ENCODE peak calls at places on chromosomes 13 and 19, in six cellular contexts. One of them, this sample, is unnamed.

GRCh38 chr19:33063356-33064116 is 1.2 kb downstream of the RHPN2 start:
- DNase-seq in transverse colon: peak; percentile 78
- DNase-seq in Karpas-422: peak; percentile 56
- DNase-seq in SJCRH30: peak; percentile 49
- DNase-seq in lower lobe of right lung: peak; percentile 47
- DNase-seq in pancreas: peak; percentile 29
- DNase-seq in this sample: peak; percentile 47

GRCh38 chr19:41871573-41872383 is 5.3 kb upstream of the CD79A start:
- DNase-seq in SJCRH30: no peak
- DNase-seq in transverse colon: peak; percentile 78
- DNase-seq in Karpas-422: peak; percentile 62
- DNase-seq in pancreas: no peak
- DNase-seq in lower lobe of right lung: peak; percentile 62
- DNase-seq in this sample: no peak

GRCh38 chr13:41465215-41465907 is 8.0 kb downstream of the RGCC start:
- DNase-seq in Karpas-422: no peak
- DNase-seq in SJCRH30: peak; percentile 8
- DNase-seq in lower lobe of right lung: peak; percentile 71
- DNase-seq in pancreas: no peak
- DNase-seq in transverse colon: peak; percentile 70
- DNase-seq in this sample: peak; percentile 17

GRCh38 chr13:104522235-104523072 is 1456.2 kb upstream of the SLC10A2 start:
- DNase-seq in pancreas: no peak
- DNase-seq in transverse colon: no peak
- DNase-seq in Karpas-422: no peak
- DNase-seq in lower lobe of right lung: no peak
- DNase-seq in SJCRH30: no peak
- DNase-seq in this sample: no peak

GRCh38 chr19:14089412-14089661 is 1.2 kb downstream of the SAMD1 start:
- DNase-seq in SJCRH30: no peak
- DNase-seq in transverse colon: no peak
- DNase-seq in pancreas: no peak
- DNase-seq in Karpas-422: peak; percentile 68
- DNase-seq in lower lobe of right lung: no peak
- DNase-seq in this sample: no peak

GRCh38 chr13:114095486-114095885 is 36.9 kb downstream of the RASA3 start:
- DNase-seq in lower lobe of right lung: no peak
- DNase-seq in SJCRH30: no peak
- DNase-seq in pancreas: no peak
- DNase-seq in Karpas-422: no peak
- DNase-seq in transverse colon: no peak
- DNase-seq in this sample: no peak

GRCh38 chr13:67119481-67119883 is 110.7 kb downstream of the PCDH9 start:
- DNase-seq in lower lobe of right lung: no peak
- DNase-seq in Karpas-422: no peak
- DNase-seq in SJCRH30: peak; percentile 37
- DNase-seq in pancreas: no peak
- DNase-seq in transverse colon: no peak
- DNase-seq in this sample: no peak

GRCh38 chr13:20823071-20823470 is 49.3 kb upstream of the EEF1AKMT1 start:
- DNase-seq in lower lobe of right lung: no peak
- DNase-seq in transverse colon: no peak
- DNase-seq in Karpas-422: no peak
- DNase-seq in SJCRH30: no peak
- DNase-seq in pancreas: no peak
- DNase-seq in this sample: no peak

GRCh38 chr13:59425211-59425721 is 738.5 kb downstream of the DIAPH3 start:
- DNase-seq in lower lobe of right lung: no peak
- DNase-seq in SJCRH30: no peak
- DNase-seq in pancreas: no peak
- DNase-seq in transverse colon: no peak
- DNase-seq in Karpas-422: no peak
- DNase-seq in this sample: no peak

GRCh38 chr13:85366759-85367417 is 432.3 kb downstream of the SLITRK6 start:
- DNase-seq in Karpas-422: no peak
- DNase-seq in SJCRH30: peak; percentile 16
- DNase-seq in transverse colon: no peak
- DNase-seq in lower lobe of right lung: no peak
- DNase-seq in pancreas: no peak
- DNase-seq in this sample: no peak

GRCh38 chr19:46849610-46850009 is 1.0 kb downstream of the AP2S1 start:
- DNase-seq in SJCRH30: peak; percentile 17
- DNase-seq in lower lobe of right lung: no peak
- DNase-seq in Karpas-422: no peak
- DNase-seq in pancreas: no peak
- DNase-seq in transverse colon: no peak
- DNase-seq in this sample: no peak

GRCh38 chr13:97798836-97799235 is 154.6 kb upstream of the IPO5 start:
- DNase-seq in transverse colon: no peak
- DNase-seq in pancreas: no peak
- DNase-seq in SJCRH30: no peak
- DNase-seq in lower lobe of right lung: no peak
- DNase-seq in Karpas-422: no peak
- DNase-seq in this sample: no peak

GRCh38 chr19:16066611-16067104 is 9.6 kb upstream of the TPM4 start:
- DNase-seq in transverse colon: peak; percentile 81
- DNase-seq in Karpas-422: peak; percentile 81
- DNase-seq in lower lobe of right lung: peak; percentile 49
- DNase-seq in pancreas: no peak
- DNase-seq in SJCRH30: peak; percentile 53
- DNase-seq in this sample: no peak

DNA sequence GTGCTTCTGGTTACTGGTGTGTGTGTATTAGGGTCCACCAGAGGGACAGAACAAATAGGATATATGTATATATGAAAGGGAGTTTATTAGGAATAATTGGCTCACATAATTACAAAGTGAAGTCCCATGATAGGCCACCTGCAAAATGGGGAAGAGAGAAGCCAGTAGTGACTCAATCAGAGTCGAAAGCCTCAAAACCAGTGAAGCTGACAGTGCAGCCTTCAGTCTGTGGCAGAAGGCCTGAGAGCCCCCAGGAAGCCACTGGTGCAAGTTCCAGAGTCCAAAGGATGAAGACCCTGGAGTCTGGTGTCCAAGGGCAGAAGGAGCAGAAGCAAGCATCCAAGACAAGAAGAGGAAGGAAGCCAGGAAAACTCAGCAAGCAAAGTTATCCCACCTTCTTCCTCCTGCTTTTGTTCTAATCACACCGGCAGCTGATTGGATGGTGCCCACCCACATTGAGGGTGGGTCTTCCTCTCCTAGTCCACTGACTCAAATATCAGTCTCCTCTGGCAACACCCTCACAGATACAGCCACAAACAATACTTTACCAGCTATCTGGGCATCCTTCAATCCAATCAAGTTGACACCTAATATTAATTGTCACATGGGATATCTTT is 21.7 kb upstream of the SCEL start:
- DNase-seq in transverse colon: no peak
- DNase-seq in Karpas-422: peak; percentile 55
- DNase-seq in lower lobe of right lung: no peak
- DNase-seq in SJCRH30: no peak
- DNase-seq in pancreas: no peak
- DNase-seq in this sample: no peak
- H3K4me1 ChIP-seq in transverse colon: no peaks in the 10 kb centered on the region
- H3K4me1 ChIP-seq in Karpas-422: peaks cover 18% of the 10 kb centered on the region
- H3K4me1 ChIP-seq in lower lobe of right lung: peaks cover 4% of the 10 kb centered on the region
- H3K4me1 ChIP-seq in SJCRH30: no peaks in the 10 kb centered on the region
- H3K4me1 ChIP-seq in pancreas: no peaks in the 10 kb centered on the region
- H3K4me1 ChIP-seq in this sample: peaks cover 7% of the 10 kb centered on the region

GRCh38 chr19:4980838-4981680 is 12.1 kb downstream of the KDM4B start:
- DNase-seq in SJCRH30: no peak
- DNase-seq in lower lobe of right lung: no peak
- DNase-seq in pancreas: no peak
- DNase-seq in Karpas-422: no peak
- DNase-seq in transverse colon: no peak
- DNase-seq in this sample: no peak
- H3K4me1 ChIP-seq in SJCRH30: peaks cover 35% of the 10 kb centered on the region
- H3K4me1 ChIP-seq in lower lobe of right lung: peaks cover 58% of the 10 kb centered on the region
- H3K4me1 ChIP-seq in pancreas: peaks cover 6% of the 10 kb centered on the region
- H3K4me1 ChIP-seq in Karpas-422: peaks cover 30% of the 10 kb centered on the region
- H3K4me1 ChIP-seq in transverse colon: peaks cover 11% of the 10 kb centered on the region
- H3K4me1 ChIP-seq in this sample: peaks cover 95% of the 10 kb centered on the region

DNA sequence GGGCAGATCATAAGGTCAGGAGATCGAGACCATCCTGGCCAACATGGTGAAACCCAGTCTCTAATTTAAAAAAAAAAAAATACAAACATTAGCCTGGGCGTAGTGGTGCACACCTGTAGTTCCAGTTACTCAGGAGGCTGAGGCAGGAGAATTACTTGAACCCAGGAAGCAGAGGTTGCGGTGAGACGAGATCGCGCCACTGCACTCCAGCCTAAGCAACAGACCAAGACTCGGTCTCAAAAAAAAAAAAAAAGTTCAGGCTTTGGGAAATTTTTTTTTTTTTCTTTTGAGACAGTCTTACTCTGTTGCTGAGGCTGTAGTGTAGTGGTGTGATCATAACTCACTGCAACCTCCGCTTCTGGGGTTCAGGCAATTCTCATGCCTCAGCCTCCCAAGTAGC is 14.7 kb downstream of the LSM14A start:
- DNase-seq in SJCRH30: no peak
- DNase-seq in Karpas-422: no peak
- DNase-seq in transverse colon: no peak
- DNase-seq in pancreas: no peak
- DNase-seq in lower lobe of right lung: no peak
- DNase-seq in this sample: no peak
- H3K4me1 ChIP-seq in SJCRH30: peaks cover 3% of the 10 kb centered on the region
- H3K4me1 ChIP-seq in Karpas-422: peaks cover 82% of the 10 kb centered on the region
- H3K4me1 ChIP-seq in transverse colon: peaks cover 19% of the 10 kb centered on the region
- H3K4me1 ChIP-seq in pancreas: peaks cover 28% of the 10 kb centered on the region
- H3K4me1 ChIP-seq in lower lobe of right lung: peaks cover 72% of the 10 kb centered on the region
- H3K4me1 ChIP-seq in this sample: peaks cover 56% of the 10 kb centered on the region

GRCh38 chr13:105612541-105612940 is 922.9 kb downstream of the EFNB2 start:
- DNase-seq in SJCRH30: no peak
- DNase-seq in lower lobe of right lung: no peak
- DNase-seq in transverse colon: no peak
- DNase-seq in pancreas: no peak
- DNase-seq in Karpas-422: no peak
- DNase-seq in this sample: no peak

GRCh38 chr13:105603283-105603682 is 932.2 kb downstream of the EFNB2 start:
- DNase-seq in lower lobe of right lung: no peak
- DNase-seq in Karpas-422: no peak
- DNase-seq in pancreas: no peak
- DNase-seq in SJCRH30: no peak
- DNase-seq in transverse colon: peak; percentile 11
- DNase-seq in this sample: no peak

GRCh38 chr13:105611424-105611823 is 924.0 kb downstream of the EFNB2 start:
- DNase-seq in pancreas: no peak
- DNase-seq in Karpas-422: no peak
- DNase-seq in lower lobe of right lung: no peak
- DNase-seq in transverse colon: no peak
- DNase-seq in SJCRH30: no peak
- DNase-seq in this sample: no peak

DNA sequence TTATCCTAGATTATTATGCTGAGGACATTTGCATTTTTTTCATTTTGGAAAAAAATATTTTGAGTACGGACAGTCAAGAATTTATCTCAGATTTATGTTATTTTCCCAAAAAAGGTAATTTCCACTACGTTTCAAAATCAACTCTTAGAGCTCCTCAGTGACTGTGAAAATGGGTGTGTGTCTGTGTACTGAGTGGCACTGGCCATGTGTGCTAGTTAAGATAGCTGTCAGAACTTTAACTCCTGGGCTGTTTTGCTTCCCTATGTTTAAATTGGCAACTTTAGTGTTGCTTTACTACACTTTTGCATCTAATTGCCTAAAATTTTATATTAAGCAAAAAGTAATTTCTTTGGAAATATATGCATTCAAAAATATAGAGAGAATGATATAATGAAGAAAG is 927.3 kb downstream of the EFNB2 start:
- DNase-seq in SJCRH30: no peak
- DNase-seq in lower lobe of right lung: no peak
- DNase-seq in transverse colon: no peak
- DNase-seq in pancreas: no peak
- DNase-seq in Karpas-422: no peak
- DNase-seq in this sample: no peak
- H3K4me1 ChIP-seq in SJCRH30: no peaks in the 10 kb centered on the region
- H3K4me1 ChIP-seq in lower lobe of right lung: no peaks in the 10 kb centered on the region
- H3K4me1 ChIP-seq in transverse colon: no peaks in the 10 kb centered on the region
- H3K4me1 ChIP-seq in pancreas: no peaks in the 10 kb centered on the region
- H3K4me1 ChIP-seq in Karpas-422: no peaks in the 10 kb centered on the region
- H3K4me1 ChIP-seq in this sample: peaks cover 3% of the 10 kb centered on the region

DNA sequence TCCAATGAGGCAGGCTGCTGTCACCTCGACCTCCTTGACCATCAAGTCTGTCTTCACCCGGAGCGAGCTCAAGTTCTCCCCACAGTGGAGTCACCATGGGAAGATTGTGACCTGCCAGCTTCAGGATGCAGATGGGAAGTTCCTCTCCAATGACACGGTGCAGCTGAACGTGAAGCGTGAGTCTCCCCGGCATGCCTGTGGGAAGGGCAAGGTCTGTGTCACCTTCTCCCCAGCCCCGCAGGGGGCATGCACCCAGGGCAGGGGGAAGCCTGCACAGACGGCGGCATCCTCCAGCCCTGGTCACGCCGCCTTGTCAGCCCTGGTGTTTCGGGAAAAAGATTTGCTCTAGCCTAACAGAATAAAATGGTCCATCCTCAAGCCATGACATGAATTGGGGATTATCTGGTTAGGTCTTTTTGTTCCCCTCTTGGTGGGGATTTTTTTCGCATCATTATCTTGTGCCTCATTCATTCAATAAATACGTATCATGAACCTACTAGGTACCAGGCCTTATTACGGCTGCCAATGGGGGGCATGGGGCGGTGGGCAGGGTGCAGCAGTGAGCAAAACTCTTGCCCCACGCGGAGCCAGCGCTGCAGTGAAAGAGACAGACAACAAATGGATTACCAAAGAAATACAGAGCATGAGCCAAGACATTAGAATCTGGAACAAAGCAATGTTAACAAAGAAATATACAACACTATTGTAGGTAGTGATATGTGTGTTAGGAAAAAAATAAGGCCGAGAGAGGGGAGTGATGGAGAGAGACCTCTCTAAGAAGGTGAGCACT is 7.4 kb downstream of the CD22 start:
- DNase-seq in lower lobe of right lung: no peak
- DNase-seq in pancreas: no peak
- DNase-seq in SJCRH30: no peak
- DNase-seq in transverse colon: no peak
- DNase-seq in Karpas-422: no peak
- DNase-seq in this sample: no peak
- H3K4me1 ChIP-seq in lower lobe of right lung: no peaks in the 10 kb centered on the region
- H3K4me1 ChIP-seq in pancreas: no peaks in the 10 kb centered on the region
- H3K4me1 ChIP-seq in SJCRH30: no peaks in the 10 kb centered on the region
- H3K4me1 ChIP-seq in transverse colon: no peaks in the 10 kb centered on the region
- H3K4me1 ChIP-seq in Karpas-422: peaks cover 28% of the 10 kb centered on the region
- H3K4me1 ChIP-seq in this sample: no peaks in the 10 kb centered on the region

DNA sequence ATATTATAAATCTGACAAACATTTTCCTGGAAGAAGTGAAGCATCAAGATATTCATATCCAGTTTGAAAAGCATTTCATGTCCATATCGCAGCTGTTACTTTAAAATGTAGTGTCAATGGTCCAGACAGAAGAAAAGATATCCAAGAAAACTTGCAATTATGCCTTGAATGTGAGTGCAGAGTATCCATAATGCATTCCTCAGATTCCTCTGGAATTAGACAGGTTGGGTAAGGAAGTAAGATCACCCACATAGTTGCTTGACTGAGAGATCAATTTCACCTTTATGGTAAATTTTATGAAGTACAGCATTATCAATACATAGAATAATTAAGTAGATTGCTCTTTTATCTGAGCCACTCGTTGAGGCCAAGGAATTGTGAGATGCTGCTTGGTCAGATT is 327.0 kb upstream of the SLITRK5 start:
- DNase-seq in transverse colon: no peak
- DNase-seq in SJCRH30: peak; percentile 12
- DNase-seq in pancreas: no peak
- DNase-seq in lower lobe of right lung: no peak
- DNase-seq in Karpas-422: no peak
- DNase-seq in this sample: no peak
- H3K4me1 ChIP-seq in transverse colon: no peaks in the 10 kb centered on the region
- H3K4me1 ChIP-seq in SJCRH30: peaks cover 9% of the 10 kb centered on the region
- H3K4me1 ChIP-seq in pancreas: no peaks in the 10 kb centered on the region
- H3K4me1 ChIP-seq in lower lobe of right lung: no peaks in the 10 kb centered on the region
- H3K4me1 ChIP-seq in Karpas-422: no peaks in the 10 kb centered on the region
- H3K4me1 ChIP-seq in this sample: no peaks in the 10 kb centered on the region

This sample was measured in thyroid gland.